ENCODE peak calls at places on chromosomes 12 and 14, in seven cellular contexts. D is naive thymus-derived CD8-positive, alpha-beta T cell; R is activated CD4-positive, alpha-beta T cell treated with anti-CD3 and anti-CD28 coated beads, Interleukin-2, amount 50 U/mL, for 24 hours; O is RWPE1; L is lung microvascular endothelial cell; P is astrocyte of the cerebellum; X is Right ventricle myocardium inferior. J is an unnamed sample.

GRCh38 chr12:32292175-32292574 is 107.2 kb upstream of the FGD4 start:
- DNase-seq in D (no peak), R (no peak), O (no peak), L (no peak), P (no peak), X (no peak), J (no peak)

GRCh38 chr12:50077099-50077498 is 8.0 kb upstream of the SMARCD1 start:
- DNase-seq in D (no peak), R (no peak), O (no peak), L (no peak), P (no peak), X (no peak), J (no peak)

GRCh38 chr12:94062796-94063635 is 85.4 kb upstream of the PLXNC1 start:
- DNase-seq in D (no peak), R (no peak), O (no peak), L (no peak), P (no peak), X (no peak), J (no peak)

GRCh38 chr14:91891721-91892220 is 24.4 kb upstream of the TC2N start:
- DNase-seq in D (no peak), R (no peak), O (no peak), L (no peak), P (peak), X (no peak), J (peak)

GRCh38 chr14:103057372-103058208 is at the start of gene CDC42BPB:
- DNase-seq in D (peak), R (no peak), O (peak), L (peak), P (peak), X (peak), J (peak)

GRCh38 chr14:54226103-54226502 is 170.7 kb upstream of the CDKN3 start:
- DNase-seq in D (no peak), R (no peak), O (no peak), L (no peak), P (no peak), X (no peak), J (no peak)

GRCh38 chr12:15928345-15928744 is 17.2 kb downstream of the DERA start:
- DNase-seq in D (no peak), R (no peak), O (peak), L (peak), P (peak), X (no peak), J (no peak)

GRCh38 chr14:65222434-65222833 is 120.1 kb upstream of the MAX start:
- DNase-seq in D (peak), R (no peak), O (peak), L (peak), P (no peak), X (no peak), J (no peak)

GRCh38 chr12:67562513-67563287 is 85.8 kb upstream of the DYRK2 start:
- DNase-seq in D (no peak), R (no peak), O (no peak), L (no peak), P (no peak), X (no peak), J (no peak)

J was measured in retinal pigment epithelial cell.